ENCODE peak calls at places on chromosomes 3 and 15, in four cellular contexts. J, K, O and T are unnamed samples.

GRCh38 chr3:145024700-145025099 is 1053.1 kb downstream of the DIPK2A start:
- DNase-seq in O (no peak), J (no peak), K (no peak), T (no peak)

GRCh38 chr3:180189310-180189648 is 152.5 kb upstream of the PEX5L start:
- DNase-seq in K (no peak), O (no peak), J (no peak), T (no peak)

GRCh38 chr3:73685061-73685460 is 60.3 kb upstream of the PDZRN3 start:
- DNase-seq in O (no peak), J (no peak), K (no peak), T (no peak)

GRCh38 chr15:92527197-92527596 is 128.4 kb downstream of the FAM174B start:
- DNase-seq in J (no peak), K (no peak), O (no peak), T (no peak)

GRCh38 chr3:14570089-14570488 is 29.9 kb upstream of the GRIP2 start:
- DNase-seq in K (no peak), J (no peak), O (no peak), T (no peak)

GRCh38 chr3:7934362-7934761 is 567.3 kb upstream of the LMCD1 start:
- DNase-seq in K (no peak), J (no peak), O (no peak), T (no peak)

GRCh38 chr3:101229681-101230080 is 90.7 kb downstream of the IMPG2 start:
- DNase-seq in J (no peak), K (no peak), O (peak), T (no peak)

GRCh38 chr3:10508619-10509260 is 3.4 kb upstream of the ATP2B2 start:
- DNase-seq in O (no peak), J (no peak), K (no peak), T (no peak)

GRCh38 chr3:63864008-63864871 is 573 bp downstream of the ATXN7 start:
- DNase-seq in O (peak), K (no peak), J (no peak), T (peak)

GRCh38 chr3:79515072-79515471 is 252.7 kb downstream of the ROBO1 start:
- DNase-seq in J (no peak), K (no peak), O (peak), T (no peak)

GRCh38 chr3:141393151-141394076 is 25.1 kb downstream of the ZBTB38 start:
- DNase-seq in K (no peak), J (no peak), O (no peak), T (peak)

GRCh38 chr3:186589856-186590579 is 19.5 kb downstream of the DNAJB11 start:
- DNase-seq in O (peak), J (no peak), K (no peak), T (no peak)

GRCh38 chr3:177538743-177539730 is 341.8 kb upstream of the TBL1XR1 start:
- DNase-seq in J (no peak), K (no peak), O (peak), T (peak)

GRCh38 chr15:77819841-77820728 is 187.4 kb upstream of the LINGO1 start:
- DNase-seq in O (peak), J (no peak), K (no peak), T (peak)